ENCODE peak calls at places on chromosomes 12 and 14, in six cellular contexts. T is Kasumi-1, F is NCI-H2171, D is occipital lobe, A is NCI-H510A treated with DMSO at 0.1 percent for 48 hours, K is H9. N is an unnamed sample.

GRCh38 chr12:130799051-130799450 is 40.0 kb downstream of the STX2 start:
- DNase-seq in T (no peak), K (no peak), F (no peak), A (no peak), D (no peak), N (no peak)

GRCh38 chr12:65524666-65525065 is 246.2 kb downstream of the MSRB3 start:
- DNase-seq in D (no peak), A (no peak), K (no peak), T (no peak), F (no peak), N (no peak)

GRCh38 chr12:110269622-110270124 is 11.4 kb upstream of the ATP2A2 start:
- DNase-seq in A (no peak), F (peak), T (no peak), D (no peak), K (peak), N (peak)

GRCh38 chr12:45234134-45234865 is 18.4 kb downstream of the ANO6 start:
- DNase-seq in A (no peak), F (no peak), D (peak), T (peak), K (peak), N (peak)

GRCh38 chr12:68042212-68042699 is 53.0 kb downstream of the IFNG-AS1 start:
- DNase-seq in A (peak), K (no peak), D (no peak), F (peak), T (no peak), N (peak)

GRCh38 chr12:64824500-64825142 is at the start of gene TBC1D30:
- DNase-seq in A (peak), K (peak), T (peak), F (peak), D (peak), N (no peak)

GRCh38 chr12:56695327-56696101 is 7.4 kb upstream of the PTGES3 start:
- DNase-seq in F (no peak), K (no peak), A (no peak), T (no peak), D (no peak), N (no peak)

GRCh38 chr14:91138511-91139359 is 24.9 kb downstream of the DGLUCY start:
- DNase-seq in K (peak), T (peak), F (peak), A (no peak), D (no peak), N (peak)

GRCh38 chr14:70924521-70924920 is 17.3 kb downstream of the PCNX1 start:
- DNase-seq in A (no peak), K (no peak), D (no peak), F (no peak), T (no peak), N (no peak)

GRCh38 chr12:53231859-53232640 is at the start of gene RARG:
- DNase-seq in F (no peak), T (no peak), K (peak), A (no peak), D (no peak), N (peak)

GRCh38 chr12:96263449-96263902 is 69.3 kb downstream of the ELK3 start:
- DNase-seq in T (no peak), D (no peak), A (peak), F (no peak), K (no peak), N (peak)

GRCh38 chr14:53982546-53982945 is 25.9 kb upstream of the BMP4 start:
- DNase-seq in K (no peak), A (no peak), D (no peak), F (no peak), T (no peak), N (no peak)